ENCODE peak calls at places on chromosomes 13 and 19, in nine cellular contexts. M is AG20443; L is NCI-H1048; W is A172; J is COLO829; F is activated T-helper 1 cell treated with Interleukin-2 at 50 U/mL for 16 hours; P is GF-D8; C is stimulated activated CD4-positive, alpha-beta T cell treated with anti-CD3 and anti-CD28 coated beads, TNF-alpha, amount 100 ng/mL, for 48 hours; A is NCI-H2107. H is an unnamed sample.

GRCh38 chr13:32976046-32976781 is 40.0 kb upstream of the KL start:
- DNase-seq in M (no peak), L (no peak), W (no peak), J (no peak), F (no peak), P (no peak), C (no peak), A (no peak), H (no peak)

GRCh38 chr19:45097776-45098520 is 5.0 kb downstream of the PPP1R37 start:
- DNase-seq in M (peak), L (no peak), W (peak), J (peak), F (no peak), P (no peak), C (no peak), A (no peak), H (no peak)

GRCh38 chr19:39502640-39503417 is 4.1 kb downstream of the DLL3 start:
- DNase-seq in M (peak), L (peak), W (peak), J (peak), F (peak), P (peak), C (peak), A (no peak), H (peak)

GRCh38 chr13:112172641-112173171 is 105.8 kb downstream of the SOX1 start:
- DNase-seq in M (no peak), L (no peak), W (no peak), J (no peak), F (no peak), P (no peak), C (no peak), A (no peak), H (no peak)

GRCh38 chr13:40445557-40445990 is 220.9 kb downstream of the FOXO1 start:
- DNase-seq in M (no peak), L (no peak), W (peak), J (no peak), F (no peak), P (no peak), C (no peak), A (no peak), H (no peak)

GRCh38 chr13:58680115-58680514 is 1048.6 kb downstream of the PCDH17 start:
- DNase-seq in M (no peak), L (no peak), W (no peak), J (no peak), F (no peak), P (no peak), C (no peak), A (no peak), H (no peak)

GRCh38 chr19:1513492-1514294 is 874 bp upstream of the ADAMTSL5 start:
- DNase-seq in M (peak), L (no peak), W (peak), J (no peak), F (peak), P (no peak), C (peak), A (no peak), H (peak)

GRCh38 chr19:47438793-47439220 is 19.5 kb upstream of the MEIS3 start:
- DNase-seq in M (no peak), L (no peak), W (no peak), J (no peak), F (no peak), P (no peak), C (no peak), A (no peak), H (no peak)

GRCh38 chr19:58581227-58582141 is 8.3 kb upstream of the MZF1 start:
- DNase-seq in M (peak), L (no peak), W (no peak), J (no peak), F (peak), P (no peak), C (peak), A (no peak), H (peak)

GRCh38 chr19:58035863-58036262 is 2.0 kb downstream of the ZSCAN1 start:
- DNase-seq in M (no peak), L (no peak), W (no peak), J (no peak), F (no peak), P (no peak), C (no peak), A (no peak), H (no peak)

GRCh38 chr13:111874981-111875380 is 192.0 kb upstream of the SOX1 start:
- DNase-seq in M (no peak), L (no peak), W (no peak), J (no peak), F (no peak), P (no peak), C (no peak), A (no peak), H (peak)

GRCh38 chr19:53916004-53916403 is 6.9 kb downstream of the CACNG7 start:
- DNase-seq in M (no peak), L (no peak), W (no peak), J (no peak), F (no peak), P (no peak), C (no peak), A (no peak), H (no peak)

GRCh38 chr19:16142032-16142580 is 1.4 kb upstream of the HSH2D start:
- DNase-seq in M (no peak), L (no peak), W (no peak), J (no peak), F (no peak), P (no peak), C (no peak), A (no peak), H (no peak)

GRCh38 chr19:17654993-17655392 is 33.2 kb downstream of the UNC13A start:
- DNase-seq in M (no peak), L (no peak), W (no peak), J (peak), F (no peak), P (no peak), C (no peak), A (no peak), H (no peak)

GRCh38 chr19:679418-680286 is 3.5 kb downstream of the FSTL3 start:
- DNase-seq in M (peak), L (no peak), W (peak), J (no peak), F (no peak), P (peak), C (no peak), A (no peak), H (no peak)

GRCh38 chr19:1116726-1117581 is 13.2 kb downstream of the GPX4 start:
- DNase-seq in M (no peak), L (no peak), W (no peak), J (no peak), F (no peak), P (no peak), C (no peak), A (no peak), H (no peak)

GRCh38 chr19:15015946-15016542 is 33.2 kb upstream of the CASP14 start:
- DNase-seq in M (no peak), L (no peak), W (peak), J (peak), F (no peak), P (no peak), C (no peak), A (no peak), H (no peak)

GRCh38 chr13:32023096-32023495 is 8.5 kb upstream of the FRY start:
- DNase-seq in M (no peak), L (no peak), W (no peak), J (no peak), F (no peak), P (no peak), C (no peak), A (no peak), H (no peak)

GRCh38 chr19:35908977-35909683 is 1.0 kb upstream of the TYROBP start:
- DNase-seq in M (no peak), L (no peak), W (no peak), J (no peak), F (no peak), P (peak), C (no peak), A (no peak), H (no peak)

GRCh38 chr13:73729046-73729445 is 405.2 kb downstream of the KLF12 start:
- DNase-seq in M (no peak), L (no peak), W (no peak), J (no peak), F (no peak), P (no peak), C (no peak), A (no peak), H (no peak)

GRCh38 chr13:43545317-43545874 is 241.4 kb downstream of the ENOX1 start:
- DNase-seq in M (no peak), L (no peak), W (no peak), J (no peak), F (no peak), P (no peak), C (no peak), A (no peak), H (no peak)

GRCh38 chr19:19448238-19448544 is 42.7 kb downstream of the GATAD2A start:
- DNase-seq in M (no peak), L (no peak), W (no peak), J (no peak), F (no peak), P (no peak), C (no peak), A (no peak), H (no peak)

GRCh38 chr13:69243366-69243765 is 864.3 kb upstream of the ATXN8OS start:
- DNase-seq in M (no peak), L (no peak), W (peak), J (peak), F (no peak), P (no peak), C (no peak), A (no peak), H (no peak)

GRCh38 chr13:33015791-33016323 is 366 bp upstream of the KL start:
- DNase-seq in M (no peak), L (no peak), W (no peak), J (no peak), F (no peak), P (no peak), C (no peak), A (no peak), H (no peak)

GRCh38 chr19:50857366-50857765 is 2.7 kb downstream of the KLK3 start:
- DNase-seq in M (no peak), L (no peak), W (no peak), J (no peak), F (no peak), P (no peak), C (no peak), A (no peak), H (no peak)

GRCh38 chr19:45804140-45804958 is 10.8 kb downstream of the RSPH6A start:
- DNase-seq in M (no peak), L (no peak), W (no peak), J (no peak), F (no peak), P (no peak), C (no peak), A (no peak), H (no peak)

H was measured in central memory CD8-positive, alpha-beta T cell.